ENCODE peak calls at places on chromosomes 3 and 15, in four cellular contexts. One of them, this sample, is unnamed.

GRCh38 chr3:117748131-117748530 is 1038.6 kb downstream of the TUSC7 start:
- DNase-seq in GM12878: no peak
- DNase-seq in HepG2: no peak
- DNase-seq in K562: no peak
- DNase-seq in this sample: no peak

GRCh38 chr3:159619341-159619885 is 369.2 kb upstream of the IL12A start:
- DNase-seq in K562: no peak
- DNase-seq in HepG2: no peak
- DNase-seq in GM12878: no peak
- DNase-seq in this sample: no peak

GRCh38 chr15:86854186-86854585 is 774.5 kb downstream of the AGBL1 start:
- DNase-seq in GM12878: no peak
- DNase-seq in HepG2: no peak
- DNase-seq in K562: no peak
- DNase-seq in this sample: no peak

GRCh38 chr3:129233538-129233937 is 15.9 kb upstream of the COPG1 start:
- DNase-seq in HepG2: no peak
- DNase-seq in GM12878: peak
- DNase-seq in K562: no peak
- DNase-seq in this sample: no peak

GRCh38 chr15:22930782-22931484 is 49.2 kb downstream of the CYFIP1 start:
- DNase-seq in K562: no peak
- DNase-seq in GM12878: no peak
- DNase-seq in HepG2: no peak
- DNase-seq in this sample: no peak

GRCh38 chr3:168095611-168096209 is at the start of gene GOLIM4:
- DNase-seq in HepG2: peak
- DNase-seq in GM12878: peak
- DNase-seq in K562: peak
- DNase-seq in this sample: peak

GRCh38 chr15:31263751-31264533 is 62.7 kb upstream of the KLF13 start:
- DNase-seq in HepG2: no peak
- DNase-seq in GM12878: peak
- DNase-seq in K562: no peak
- DNase-seq in this sample: peak

GRCh38 chr3:68239542-68239941 is 585.1 kb upstream of the SUCLG2 start:
- DNase-seq in HepG2: no peak
- DNase-seq in GM12878: no peak
- DNase-seq in K562: no peak
- DNase-seq in this sample: no peak

GRCh38 chr3:160400048-160400630 is 689 bp downstream of the SMC4 start:
- DNase-seq in K562: peak
- DNase-seq in GM12878: no peak
- DNase-seq in HepG2: peak
- DNase-seq in this sample: peak

GRCh38 chr3:44906997-44907396 is 32.6 kb downstream of the TGM4 start:
- DNase-seq in K562: no peak
- DNase-seq in GM12878: no peak
- DNase-seq in HepG2: no peak
- DNase-seq in this sample: no peak

GRCh38 chr3:128316456-128316855 is 150.2 kb downstream of the DNAJB8 start:
- DNase-seq in K562: no peak
- DNase-seq in GM12878: no peak
- DNase-seq in HepG2: no peak
- DNase-seq in this sample: no peak

GRCh38 chr3:119294889-119295769 is 946 bp downstream of the ARHGAP31 start:
- DNase-seq in GM12878: no peak
- DNase-seq in HepG2: no peak
- DNase-seq in K562: no peak
- DNase-seq in this sample: peak

GRCh38 chr15:81282911-81283310 is 41.0 kb downstream of the STARD5 start:
- DNase-seq in GM12878: no peak
- DNase-seq in K562: no peak
- DNase-seq in HepG2: no peak
- DNase-seq in this sample: no peak

GRCh38 chr3:23950303-23950702 is 5.2 kb downstream of the NR1D2 start:
- DNase-seq in GM12878: no peak
- DNase-seq in K562: no peak
- DNase-seq in HepG2: no peak
- DNase-seq in this sample: no peak

GRCh38 chr3:174767853-174768382 is 91.2 kb upstream of the NAALADL2 start:
- DNase-seq in GM12878: no peak
- DNase-seq in HepG2: no peak
- DNase-seq in K562: no peak
- DNase-seq in this sample: no peak

GRCh38 chr15:57327985-57328471 is 48.3 kb upstream of the CGNL1 start:
- DNase-seq in K562: peak
- DNase-seq in GM12878: no peak
- DNase-seq in HepG2: no peak
- DNase-seq in this sample: no peak

GRCh38 chr3:3172627-3173026 is 6.9 kb downstream of the CRBN start:
- DNase-seq in HepG2: no peak
- DNase-seq in GM12878: no peak
- DNase-seq in K562: no peak
- DNase-seq in this sample: no peak

GRCh38 chr15:70029297-70029701 is 68.4 kb downstream of the TLE3 start:
- DNase-seq in K562: no peak
- DNase-seq in HepG2: no peak
- DNase-seq in GM12878: no peak
- DNase-seq in this sample: no peak

GRCh38 chr3:85960793-85961192 is 1002.0 kb downstream of the CADM2 start:
- DNase-seq in HepG2: no peak
- DNase-seq in K562: no peak
- DNase-seq in GM12878: no peak
- DNase-seq in this sample: no peak

GRCh38 chr3:112233083-112233482 is 60.9 kb downstream of the SLC9C1 start:
- DNase-seq in GM12878: no peak
- DNase-seq in K562: no peak
- DNase-seq in HepG2: no peak
- DNase-seq in this sample: no peak

GRCh38 chr3:196968233-196969000 is at the start of gene PIGZ:
- DNase-seq in GM12878: no peak
- DNase-seq in K562: peak
- DNase-seq in HepG2: no peak
- DNase-seq in this sample: peak

GRCh38 chr3:135982922-135983581 is 17.5 kb downstream of the PPP2R3A start:
- DNase-seq in GM12878: no peak
- DNase-seq in HepG2: no peak
- DNase-seq in K562: no peak
- DNase-seq in this sample: no peak

GRCh38 chr3:113557374-113557773 is 25.0 kb downstream of the SIDT1 start:
- DNase-seq in GM12878: no peak
- DNase-seq in HepG2: peak
- DNase-seq in K562: no peak
- DNase-seq in this sample: no peak

GRCh38 chr15:80242802-80243201 is 9.2 kb downstream of the CTXND1 start:
- DNase-seq in HepG2: no peak
- DNase-seq in K562: no peak
- DNase-seq in GM12878: no peak
- DNase-seq in this sample: no peak

GRCh38 chr3:82058809-82059208 is 297.4 kb upstream of the GBE1 start:
- DNase-seq in HepG2: no peak
- DNase-seq in K562: no peak
- DNase-seq in GM12878: no peak
- DNase-seq in this sample: no peak

GRCh38 chr3:4845882-4846281 is 133.4 kb upstream of the BHLHE40 start:
- DNase-seq in GM12878: peak
- DNase-seq in HepG2: no peak
- DNase-seq in K562: no peak
- DNase-seq in this sample: no peak

DNA sequence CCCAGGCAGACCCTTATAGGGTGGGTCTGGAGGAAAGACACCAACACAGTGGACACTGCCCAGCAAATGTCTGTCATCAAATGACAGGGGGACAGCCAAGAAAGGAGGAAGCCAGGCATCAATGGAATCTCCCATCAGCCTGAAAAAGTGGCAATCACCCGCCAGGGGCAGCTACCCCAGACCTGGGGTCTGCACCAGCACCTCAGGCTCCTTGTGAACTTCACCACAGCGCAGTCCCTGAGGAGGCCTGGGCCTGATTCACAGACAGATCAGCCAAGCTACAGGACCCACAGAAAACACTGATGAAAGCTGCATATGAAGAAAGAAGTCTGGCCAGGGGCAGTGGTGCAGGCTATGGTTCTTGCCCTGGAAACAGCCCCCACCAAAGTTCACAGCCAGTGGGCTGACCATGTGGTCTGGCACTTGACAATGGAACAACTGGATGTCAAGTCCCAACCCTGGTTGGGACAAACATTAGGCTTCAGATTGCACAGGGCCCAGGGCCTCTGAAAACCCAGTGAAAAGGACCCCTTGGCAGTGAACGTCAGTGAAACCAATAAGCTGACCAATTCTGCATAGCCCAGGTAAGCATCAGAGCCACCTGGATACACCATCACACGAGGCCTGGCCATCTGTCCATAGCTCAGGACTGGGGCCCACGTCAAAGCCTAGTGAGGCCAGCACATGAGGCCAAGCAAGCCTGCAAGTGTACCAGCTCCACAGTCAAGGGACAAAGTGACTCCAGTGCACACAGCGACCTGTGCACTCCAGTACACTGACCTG is 29.1 kb downstream of the ALS2CL start:
- DNase-seq in K562: no peak
- DNase-seq in HepG2: no peak
- DNase-seq in GM12878: no peak
- DNase-seq in this sample: no peak
- TF ChIP-seq CBFB in K562: no peak
- TF ChIP-seq CBFB in HepG2: no peak
- TF ChIP-seq CBFB in GM12878: no peak
- TF ChIP-seq CBFB in this sample: no peak

GRCh38 chr3:109863701-109864100 is 526.4 kb upstream of the DPPA4 start:
- DNase-seq in HepG2: no peak
- DNase-seq in GM12878: no peak
- DNase-seq in K562: no peak
- DNase-seq in this sample: no peak
- TF ChIP-seq CBFB in HepG2: no peak
- TF ChIP-seq CBFB in GM12878: no peak
- TF ChIP-seq CBFB in K562: no peak
- TF ChIP-seq CBFB in this sample: no peak

GRCh38 chr15:91790826-91791225 is 62.7 kb upstream of the SLCO3A1 start:
- DNase-seq in HepG2: no peak
- DNase-seq in GM12878: no peak
- DNase-seq in K562: no peak
- DNase-seq in this sample: no peak
- TF ChIP-seq CBFB in HepG2: no peak
- TF ChIP-seq CBFB in GM12878: no peak
- TF ChIP-seq CBFB in K562: no peak
- TF ChIP-seq CBFB in this sample: no peak

DNA sequence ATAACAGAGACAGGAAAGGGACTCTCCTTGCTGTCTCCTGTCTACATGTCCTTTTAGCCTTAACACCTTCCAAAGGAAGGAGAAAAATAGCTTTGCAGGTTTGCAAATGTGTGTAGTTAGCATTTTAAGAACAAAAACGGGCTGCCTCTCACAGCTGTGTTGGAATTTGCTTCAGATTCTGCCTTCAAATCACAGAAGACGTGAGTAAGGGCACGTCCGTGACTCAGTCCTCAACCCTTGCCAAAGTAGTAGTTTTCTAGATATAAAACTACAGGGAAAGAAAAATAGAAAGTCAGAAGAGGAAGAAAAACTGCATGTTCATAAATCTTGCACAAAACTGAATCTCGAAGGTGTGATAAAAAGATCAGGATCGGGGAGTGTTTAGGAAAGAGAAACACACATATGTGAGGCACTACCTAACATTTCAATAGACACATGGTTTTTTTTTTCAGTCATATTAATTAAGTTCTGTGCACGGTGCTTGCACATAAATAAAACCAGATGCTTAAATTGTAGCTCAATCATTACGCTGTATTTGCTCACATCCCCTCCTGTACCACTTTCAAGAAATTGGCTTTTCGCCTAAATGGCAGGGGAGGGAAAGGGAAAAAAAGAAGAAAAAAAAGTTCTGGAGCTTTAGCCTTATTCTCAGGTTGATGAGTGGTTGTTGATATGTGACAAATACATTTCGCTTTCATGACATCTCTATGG is 71.7 kb downstream of the P3H2 start:
- DNase-seq in K562: no peak
- DNase-seq in HepG2: no peak
- DNase-seq in GM12878: no peak
- DNase-seq in this sample: no peak
- TF ChIP-seq CBFB in K562: no peak
- TF ChIP-seq CBFB in HepG2: no peak
- TF ChIP-seq CBFB in GM12878: no peak
- TF ChIP-seq CBFB in this sample: no peak

GRCh38 chr3:169836058-169836941 is 23.6 kb upstream of the LRRC34 start:
- DNase-seq in HepG2: no peak
- DNase-seq in K562: no peak
- DNase-seq in GM12878: peak
- DNase-seq in this sample: no peak
- TF ChIP-seq CBFB in HepG2: no peak
- TF ChIP-seq CBFB in K562: no peak
- TF ChIP-seq CBFB in GM12878: no peak
- TF ChIP-seq CBFB in this sample: no peak

DNA sequence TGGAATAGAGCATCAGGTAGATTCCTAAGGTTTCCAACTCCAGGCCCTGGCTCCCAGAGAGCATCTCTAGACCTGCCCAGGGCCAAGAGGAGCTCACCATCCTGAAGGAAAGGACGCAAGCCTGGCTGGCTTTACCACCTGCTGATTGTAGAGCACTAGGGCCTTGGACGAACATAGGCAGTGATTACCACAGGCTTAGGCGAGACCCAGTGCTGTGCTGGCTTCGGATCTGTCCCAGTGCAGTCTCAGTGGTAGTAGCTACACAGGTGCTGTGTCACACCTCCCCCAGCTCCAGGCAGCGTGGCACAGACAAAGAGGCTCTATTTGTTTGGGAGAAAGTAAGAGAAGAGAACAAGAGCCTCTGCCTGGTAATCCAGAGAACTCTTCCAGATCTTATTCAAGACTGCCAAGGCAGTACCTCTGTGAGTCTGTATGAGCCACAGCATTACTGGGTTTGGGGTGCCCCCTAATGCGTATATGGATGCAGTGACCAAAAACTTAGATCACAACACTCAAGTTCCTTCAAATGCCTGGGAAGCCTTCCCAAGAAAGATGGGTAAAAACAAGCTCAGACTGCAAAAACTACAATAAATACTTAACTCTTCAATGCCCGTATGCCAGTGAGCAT is 25.4 kb downstream of the ISG20 start:
- DNase-seq in HepG2: no peak
- DNase-seq in K562: no peak
- DNase-seq in GM12878: no peak
- DNase-seq in this sample: no peak
- TF ChIP-seq CBFB in HepG2: no peak
- TF ChIP-seq CBFB in K562: no peak
- TF ChIP-seq CBFB in GM12878: no peak
- TF ChIP-seq CBFB in this sample: no peak

DNA sequence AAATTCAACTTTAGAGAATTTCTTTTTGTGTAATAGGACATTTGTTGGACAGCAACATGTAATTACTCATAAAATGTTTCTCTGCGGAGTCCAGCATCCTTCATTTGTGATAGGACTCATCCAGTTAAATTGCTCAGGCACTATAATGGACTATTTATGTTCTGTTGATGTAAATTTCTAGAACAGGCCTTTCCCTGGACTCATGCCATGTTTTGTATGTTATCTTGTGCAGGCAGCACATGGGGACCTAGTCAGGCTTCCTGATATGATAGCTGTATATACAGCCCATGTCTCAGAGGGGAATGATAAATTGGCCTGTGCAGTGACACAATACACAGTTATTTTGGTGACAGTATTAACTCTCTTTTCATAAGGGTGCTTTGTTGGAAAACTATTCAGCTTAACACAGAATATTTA is 51.5 kb downstream of the MBNL1 start:
- DNase-seq in GM12878: no peak
- DNase-seq in K562: peak
- DNase-seq in HepG2: no peak
- DNase-seq in this sample: no peak
- TF ChIP-seq CBFB in GM12878: no peak
- TF ChIP-seq CBFB in K562: no peak
- TF ChIP-seq CBFB in HepG2: no peak
- TF ChIP-seq CBFB in this sample: no peak